ENCODE peak calls at places on chromosomes 13 and 19, in five cellular contexts. O is A549, S is K562, D is tibial nerve, X is stomach. I is an unnamed sample. For H3K4me1, the result is how much of the 10 kb centered on the place peaks cover.

GRCh38 chr13:61913183-61913582 is 497.5 kb upstream of the PCDH20 start:
- DNase-seq in O (no peak), D (no peak), X (no peak), S (no peak), I (no peak)

GRCh38 chr19:3098141-3098514 is 4.0 kb downstream of the GNA11 start:
- DNase-seq in D (no peak), X (no peak), S (no peak), O (no peak), I (no peak)

GRCh38 chr19:51136333-51136732 is 5.8 kb upstream of the SIGLEC7 start:
- DNase-seq in O (no peak), X (no peak), S (no peak), D (no peak), I (no peak)

GRCh38 chr19:35742121-35742724 is at the start of gene IGFLR1:
- DNase-seq in X (peak), D (no peak), O (no peak), S (no peak), I (no peak)

GRCh38 chr13:54511356-54511755 is 1482.7 kb downstream of the OLFM4 start:
- DNase-seq in D (no peak), O (no peak), S (no peak), X (no peak), I (no peak)

GRCh38 chr19:6752257-6753177 is 13.0 kb downstream of the TRIP10 start:
- DNase-seq in O (no peak), X (no peak), S (no peak), D (no peak), I (no peak)

GRCh38 chr19:12364391-12365093 is 941 bp downstream of the ZNF442 start:
- DNase-seq in S (peak), D (peak), X (no peak), O (no peak), I (peak)

GRCh38 chr19:6204866-6205723 is 69.6 kb downstream of the ACSBG2 start:
- DNase-seq in D (no peak), X (no peak), O (no peak), S (no peak), I (no peak)

GRCh38 chr13:48155850-48156249 is 60.9 kb upstream of the MED4 start:
- DNase-seq in O (peak), S (no peak), D (no peak), X (no peak), I (no peak)

GRCh38 chr19:4688587-4688986 is 18.4 kb upstream of the MYDGF start:
- DNase-seq in S (no peak), X (no peak), D (no peak), O (no peak), I (no peak)

GRCh38 chr19:48741222-48741999 is 1.0 kb upstream of the RASIP1 start:
- DNase-seq in D (no peak), X (peak), O (peak), S (peak), I (no peak)

GRCh38 chr13:80274643-80275042 is 66.3 kb downstream of the SPRY2 start:
- DNase-seq in S (no peak), D (no peak), X (no peak), O (no peak), I (no peak)

GRCh38 chr13:82993417-82993816 is 888.9 kb downstream of the SLITRK1 start:
- DNase-seq in O (no peak), S (no peak), D (no peak), X (no peak), I (no peak)

GRCh38 chr13:31037351-31037750 is 104.9 kb downstream of the TEX26 start:
- DNase-seq in S (no peak), X (no peak), O (no peak), D (no peak), I (no peak)

GRCh38 chr13:24270639-24271131 is 38.7 kb upstream of the C1QTNF9 start:
- DNase-seq in S (no peak), D (peak), X (peak), O (peak), I (peak)

GRCh38 chr19:35521124-35521743 is 6.9 kb downstream of the SBSN start:
- DNase-seq in X (no peak), D (no peak), O (no peak), S (no peak), I (no peak)

GRCh38 chr13:74990992-74991391 is 491.0 kb downstream of the TBC1D4 start:
- DNase-seq in O (no peak), X (no peak), S (no peak), D (no peak), I (no peak)

GRCh38 chr19:46896076-46896794 is 35.4 kb downstream of the ARHGAP35 start:
- DNase-seq in X (no peak), D (no peak), S (no peak), O (no peak), I (no peak)

GRCh38 chr13:52706074-52706473 is 33.5 kb downstream of the CNMD start:
- DNase-seq in D (no peak), S (no peak), X (no peak), O (no peak), I (no peak)
- H3K4me1 ChIP-seq in D (under half), S (under half), X (under half), O (under half), I (under half)

GRCh38 chr13:33242984-33243617 is 42.5 kb downstream of the STARD13 start:
- DNase-seq in X (no peak), S (no peak), D (no peak), O (no peak), I (no peak)

GRCh38 chr13:33249066-33249465 is 36.5 kb downstream of the STARD13 start:
- DNase-seq in D (no peak), X (no peak), S (no peak), O (no peak), I (no peak)

GRCh38 chr13:33244210-33244906 is 41.2 kb downstream of the STARD13 start:
- DNase-seq in O (no peak), X (no peak), S (no peak), D (no peak), I (no peak)

GRCh38 chr13:33245505-33245904 is 40.0 kb downstream of the STARD13 start:
- DNase-seq in O (no peak), X (no peak), S (no peak), D (no peak), I (no peak)

DNA sequence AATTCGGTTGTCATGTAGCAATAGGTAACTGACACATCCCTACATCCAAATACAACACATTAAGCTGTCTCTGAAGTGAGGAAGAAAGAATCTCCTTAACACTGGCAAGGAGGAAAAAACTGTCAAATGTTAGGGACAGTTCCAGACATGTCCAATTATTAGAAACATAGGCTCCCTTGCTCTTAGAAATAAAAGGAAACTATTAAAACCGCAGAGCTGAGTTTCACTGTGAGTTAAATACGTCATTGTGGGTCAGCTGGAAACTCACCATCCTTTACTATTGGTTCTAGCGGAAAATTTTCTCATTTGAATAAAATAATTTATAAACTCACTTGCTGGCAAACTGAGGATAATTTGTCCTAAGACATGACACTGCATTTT is 40.7 kb downstream of the STARD13 start:
- DNase-seq in X (no peak), D (no peak), O (no peak), S (no peak), I (no peak)
- TF ChIP-seq EP300 in X (no peak), D (no peak), O (no peak), S (no peak), I (no peak)

GRCh38 chr13:46738055-46738454 is 58.9 kb downstream of the ESD start:
- DNase-seq in O (no peak), S (no peak), X (no peak), D (no peak), I (no peak)

GRCh38 chr13:46739447-46740125 is 57.4 kb downstream of the ESD start:
- DNase-seq in X (no peak), D (no peak), O (no peak), S (no peak), I (no peak)

GRCh38 chr13:46736568-46736967 is 60.4 kb downstream of the ESD start:
- DNase-seq in O (no peak), X (no peak), D (no peak), S (no peak), I (no peak)

GRCh38 chr13:46731535-46731934 is 65.4 kb downstream of the ESD start:
- DNase-seq in O (no peak), S (no peak), X (no peak), D (no peak), I (no peak)

GRCh38 chr13:46735425-46735824 is 61.5 kb downstream of the ESD start:
- DNase-seq in S (no peak), O (no peak), X (no peak), D (no peak), I (no peak)
- H3K4me1 ChIP-seq in S (under half), O (under half), X (under half), D (under half), I (under half)

GRCh38 chr13:113820813-113821651 is 42.8 kb downstream of the GAS6 start:
- DNase-seq in D (peak), O (peak), X (no peak), S (peak), I (peak)
- TF ChIP-seq EP300 in D (no peak), O (no peak), X (peak), S (no peak), I (no peak)

GRCh38 chr19:22595422-22595821 is 38.7 kb upstream of the ZNF492 start:
- DNase-seq in X (no peak), O (no peak), S (no peak), D (no peak), I (no peak)

GRCh38 chr19:22600690-22601648 is 33.2 kb upstream of the ZNF492 start:
- DNase-seq in O (no peak), X (no peak), D (no peak), S (no peak), I (no peak)

DNA sequence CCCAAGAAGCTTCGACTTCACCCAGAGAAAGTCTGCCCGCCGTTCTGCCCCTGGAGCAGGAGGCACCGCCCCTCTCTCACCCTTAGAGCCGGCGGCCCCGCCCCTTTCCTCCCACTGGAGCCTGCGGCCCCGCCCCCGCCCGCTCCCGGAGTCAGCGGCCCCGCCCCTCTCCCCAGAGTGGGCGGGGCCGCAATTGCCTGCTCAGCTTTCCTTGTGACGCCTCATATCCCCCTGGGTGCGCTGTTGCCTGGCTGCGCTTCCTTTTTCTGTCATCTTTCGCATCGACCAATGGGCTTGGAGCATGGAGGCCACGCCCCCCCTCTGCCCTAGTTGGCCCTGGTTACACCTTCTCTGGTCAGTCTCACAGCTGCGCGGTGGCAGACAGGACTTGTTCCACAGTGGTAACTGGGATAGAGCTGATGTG is 38.2 kb upstream of the ZNF492 start:
- DNase-seq in S (peak), O (no peak), X (no peak), D (peak), I (peak)
- H3K4me1 ChIP-seq in S (under half), O (under half), X (under half), D (under half), I (under half)

DNA sequence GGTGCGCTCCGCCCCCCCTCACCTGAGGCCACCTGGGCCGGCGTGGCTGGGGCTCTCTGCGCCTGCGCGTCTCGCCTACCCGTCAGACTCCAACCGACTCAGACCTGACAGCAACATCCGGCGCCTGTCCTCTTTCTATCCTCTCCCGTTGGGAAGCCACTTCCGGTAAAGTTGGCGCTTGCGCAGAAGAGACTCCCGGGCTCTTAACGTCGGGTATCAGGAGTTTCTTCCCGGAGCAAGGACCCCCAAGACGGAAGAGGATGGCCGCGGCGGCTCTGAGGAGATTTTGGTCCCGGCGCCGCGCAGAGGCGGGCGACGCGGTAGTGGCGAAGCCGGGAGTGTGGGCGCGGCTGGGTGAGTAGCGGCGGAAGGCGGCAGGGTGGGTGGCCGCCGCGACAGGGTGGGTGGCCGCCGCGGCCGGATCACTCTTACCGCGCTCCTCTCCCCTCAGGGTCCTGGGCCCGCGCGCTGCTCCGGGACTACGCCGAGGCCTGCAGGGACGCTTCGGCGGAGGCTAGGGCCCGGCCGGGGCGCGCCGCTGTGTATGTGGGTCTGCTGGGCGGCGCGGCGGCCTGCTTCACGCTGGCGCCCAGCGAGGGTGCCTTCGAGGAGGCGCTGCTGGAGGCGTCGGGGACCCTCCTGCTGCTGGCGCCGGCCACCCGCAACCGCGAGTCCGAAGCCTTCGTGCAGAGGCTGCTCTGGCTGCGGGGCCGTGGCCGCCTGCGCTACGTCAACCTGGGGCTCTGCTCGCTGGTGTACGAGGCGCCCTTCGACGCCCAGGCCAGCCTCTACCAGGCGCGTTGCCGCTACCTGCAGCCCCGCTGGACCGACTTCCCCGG is at the start of the genes TIMM29 and YIPF2:
- DNase-seq in O (peak), D (peak), S (peak), X (peak), I (peak)
- TF ChIP-seq EP300 in O (no peak), D (peak), S (peak), X (no peak), I (no peak)

DNA sequence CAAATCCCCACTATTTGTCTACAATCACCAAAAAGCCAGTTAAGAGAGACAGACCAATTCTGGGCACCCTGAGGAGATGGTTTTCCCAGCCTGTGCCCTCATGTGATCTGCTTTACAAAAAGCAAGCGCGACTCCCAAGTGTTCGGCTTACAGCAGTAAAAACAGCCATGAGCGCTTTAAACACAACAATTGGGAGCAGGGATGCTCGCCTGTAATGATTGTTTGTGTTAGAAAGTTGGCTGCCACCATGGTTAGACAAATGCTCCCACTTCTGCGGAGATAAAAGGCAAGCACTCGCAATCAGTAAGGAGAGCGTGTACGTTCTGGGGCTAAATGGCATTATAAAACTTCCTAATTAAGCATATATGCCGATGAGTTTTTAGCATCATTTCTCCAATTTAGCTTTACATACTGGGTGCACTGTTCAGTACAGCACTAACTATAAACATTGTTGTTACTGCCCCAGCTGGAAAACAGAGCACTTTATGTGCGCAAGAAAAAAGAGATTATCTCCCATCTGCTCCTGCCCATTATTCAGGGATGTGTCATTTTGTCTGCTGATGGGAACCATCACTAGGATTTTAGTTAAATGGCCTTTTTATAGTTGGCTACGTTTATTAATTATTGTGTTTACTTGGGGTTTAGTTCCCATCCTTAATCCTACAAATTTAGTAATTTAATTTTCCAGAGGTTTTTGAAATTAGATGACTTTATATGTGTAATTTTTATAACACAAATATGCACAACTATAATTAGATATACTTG is 309.3 kb upstream of the MAB21L1 start:
- DNase-seq in X (no peak), D (no peak), S (no peak), O (no peak), I (no peak)
- H3K4me1 ChIP-seq in X (under half), D (under half), S (under half), O (under half), I (under half)